ENCODE peak calls at places on chromosomes 5 and 9, in seven cellular contexts. P is stimulated activated CD8-positive, alpha-beta memory T cell treated with anti-CD3 and anti-CD28 coated beads, Interleukin-4, amount 100 ng/mL, for 1 hour; X is cardiac fibroblast; Z is HEK293T; W is SHP77 treated with DMSO at 0.1 percent for 48 hours; H is CD8-positive, alpha-beta T cell; E is stimulated activated naive CD8-positive, alpha-beta T cell treated with anti-CD3 and anti-CD28 coated beads, Interleukin-15, Interleukin-2, amounts not matched to agents 100 U/mL and 50 U/mL, for 24 hours. S is an unnamed sample.
A peak's percentile ranks its signal among the peaks of the same experiment; 100 is the strongest.

GRCh38 chr5:147170603-147171002 is 64.2 kb upstream of the STK32A start:
- DNase-seq in X (no peak), H (no peak), E (no peak), Z (no peak), W (no peak), P (no peak), S (no peak)

GRCh38 chr9:133768859-133769510 is 30.8 kb upstream of the SARDH start:
- DNase-seq in X (no peak), Z (no peak), H (no peak), W (no peak), P (no peak), E (no peak), S (no peak)

GRCh38 chr5:175610898-175611297 is 47.0 kb upstream of the HRH2 start:
- DNase-seq in Z (no peak), E (no peak), X (no peak), W (no peak), P (no peak), H (no peak), S (no peak)

GRCh38 chr9:69193685-69194032 is 19.6 kb downstream of the TJP2 start:
- DNase-seq in P (no peak), E (no peak), W (peak; percentile 0), H (no peak), Z (no peak), X (no peak), S (peak; percentile 10)

GRCh38 chr9:95189230-95190098 is 128.0 kb downstream of the FANCC start:
- DNase-seq in Z (no peak), P (no peak), W (no peak), X (peak; percentile 86), H (no peak), E (no peak), S (no peak)

GRCh38 chr5:170056561-170057267 is 49.0 kb upstream of the FOXI1 start:
- DNase-seq in E (no peak), X (no peak), H (no peak), P (no peak), Z (no peak), W (no peak), S (no peak)

GRCh38 chr5:149125386-149125891 is 15.9 kb upstream of the ABLIM3 start:
- DNase-seq in P (no peak), Z (no peak), E (no peak), W (peak; percentile 14), H (no peak), X (peak; percentile 14), S (no peak)

GRCh38 chr9:124779368-124780059 is 2.6 kb downstream of the OLFML2A start:
- DNase-seq in E (no peak), P (no peak), X (peak; percentile 90), Z (no peak), W (no peak), H (no peak), S (no peak)

S was measured in NCI-H1105 treated with DMSO at 0.1 percent for 48 hours.